ENCODE peak calls at places on chromosome 13, in four cellular contexts. R is cardiac fibroblast, H is colonic mucosa, Y is choroid plexus epithelial cell. B is an unnamed sample.

GRCh38 chr13:79745141-79745540 is 264.2 kb downstream of the NDFIP2 start:
- DNase-seq in R (no peak), H (no peak), Y (no peak), B (no peak)

GRCh38 chr13:48780713-48781341 is 127.1 kb downstream of the CYSLTR2 start:
- DNase-seq in R (no peak), H (no peak), Y (no peak), B (no peak)

GRCh38 chr13:50074843-50075242 is 59.6 kb downstream of the KCNRG start:
- DNase-seq in R (peak), H (no peak), Y (no peak), B (no peak)

GRCh38 chr13:54980651-54981050 is 1952.0 kb downstream of the OLFM4 start:
- DNase-seq in R (no peak), H (no peak), Y (no peak), B (no peak)

GRCh38 chr13:103931885-103932284 is 865.7 kb upstream of the SLC10A2 start:
- DNase-seq in R (no peak), H (no peak), Y (no peak), B (no peak)

GRCh38 chr13:57345526-57345925 is 178.5 kb downstream of the PRR20E start:
- DNase-seq in R (no peak), H (no peak), Y (no peak), B (no peak)

GRCh38 chr13:91813255-91813654 is 414.8 kb downstream of the GPC5 start:
- DNase-seq in R (no peak), H (no peak), Y (no peak), B (no peak)

GRCh38 chr13:41916173-41916954 is 44.5 kb downstream of the VWA8 start:
- DNase-seq in R (peak), H (no peak), Y (peak), B (peak)

GRCh38 chr13:112784811-112785418 is 95.1 kb downstream of the ATP11A start:
- DNase-seq in R (no peak), H (no peak), Y (no peak), B (no peak)

GRCh38 chr13:112790735-112791641 is 101.2 kb downstream of the ATP11A start:
- DNase-seq in R (peak), H (no peak), Y (peak), B (no peak)

GRCh38 chr13:31072041-31072440 is 89.7 kb downstream of the HSPH1 start:
- DNase-seq in R (peak), H (no peak), Y (peak), B (no peak)

GRCh38 chr13:27909378-27909777 is 10.4 kb upstream of the PDX1 start:
- DNase-seq in R (no peak), H (no peak), Y (no peak), B (no peak)

GRCh38 chr13:60591348-60591747 is 194.3 kb downstream of the TDRD3 start:
- DNase-seq in R (peak), H (no peak), Y (peak), B (no peak)

GRCh38 chr13:112744306-112745021 is 54.6 kb downstream of the ATP11A start:
- DNase-seq in R (peak), H (no peak), Y (no peak), B (no peak)

GRCh38 chr13:28527629-28528028 is 32.7 kb upstream of the FLT1 start:
- DNase-seq in R (no peak), H (no peak), Y (no peak), B (no peak)

GRCh38 chr13:108859202-108860012 is 230.0 kb downstream of the MYO16 start:
- DNase-seq in R (peak), H (no peak), Y (peak), B (peak)

GRCh38 chr13:20193924-20194631 is 1.3 kb upstream of the GJB2 start:
- DNase-seq in R (no peak), H (no peak), Y (no peak), B (no peak)

GRCh38 chr13:113930711-113931637 is 42.9 kb downstream of the C13orf46 start:
- DNase-seq in R (no peak), H (no peak), Y (no peak), B (no peak)

GRCh38 chr13:70985371-70985770 is 877.1 kb upstream of the KLHL1 start:
- DNase-seq in R (no peak), H (no peak), Y (no peak), B (no peak)

GRCh38 chr13:45046445-45046844 is 57.1 kb downstream of the GPALPP1 start:
- DNase-seq in R (no peak), H (no peak), Y (no peak), B (no peak)

GRCh38 chr13:28540612-28541011 is 45.7 kb upstream of the FLT1 start:
- DNase-seq in R (peak), H (no peak), Y (peak), B (no peak)

GRCh38 chr13:45120967-45121366 is 657 bp downstream of the GTF2F2 start:
- DNase-seq in R (no peak), H (no peak), Y (peak), B (no peak)

GRCh38 chr13:65913173-65913572 is 1317.0 kb downstream of the PCDH9 start:
- DNase-seq in R (peak), H (no peak), Y (peak), B (peak)

GRCh38 chr13:42594577-42595571 is 20.9 kb downstream of the TNFSF11 start:
- DNase-seq in R (peak), H (peak), Y (peak), B (peak)

GRCh38 chr13:20127563-20128458 is 33.0 kb downstream of the GJA3 start:
- DNase-seq in R (peak), H (peak), Y (peak), B (no peak)

GRCh38 chr13:31627097-31627496 is 112.2 kb upstream of the RXFP2 start:
- DNase-seq in R (peak), H (no peak), Y (peak), B (no peak)

GRCh38 chr13:75390229-75390628 is 91.7 kb downstream of the TBC1D4 start:
- DNase-seq in R (no peak), H (no peak), Y (no peak), B (no peak)

GRCh38 chr13:33150146-33150545 is 133.9 kb downstream of the KL start:
- DNase-seq in R (peak), H (no peak), Y (peak), B (no peak)

DNA sequence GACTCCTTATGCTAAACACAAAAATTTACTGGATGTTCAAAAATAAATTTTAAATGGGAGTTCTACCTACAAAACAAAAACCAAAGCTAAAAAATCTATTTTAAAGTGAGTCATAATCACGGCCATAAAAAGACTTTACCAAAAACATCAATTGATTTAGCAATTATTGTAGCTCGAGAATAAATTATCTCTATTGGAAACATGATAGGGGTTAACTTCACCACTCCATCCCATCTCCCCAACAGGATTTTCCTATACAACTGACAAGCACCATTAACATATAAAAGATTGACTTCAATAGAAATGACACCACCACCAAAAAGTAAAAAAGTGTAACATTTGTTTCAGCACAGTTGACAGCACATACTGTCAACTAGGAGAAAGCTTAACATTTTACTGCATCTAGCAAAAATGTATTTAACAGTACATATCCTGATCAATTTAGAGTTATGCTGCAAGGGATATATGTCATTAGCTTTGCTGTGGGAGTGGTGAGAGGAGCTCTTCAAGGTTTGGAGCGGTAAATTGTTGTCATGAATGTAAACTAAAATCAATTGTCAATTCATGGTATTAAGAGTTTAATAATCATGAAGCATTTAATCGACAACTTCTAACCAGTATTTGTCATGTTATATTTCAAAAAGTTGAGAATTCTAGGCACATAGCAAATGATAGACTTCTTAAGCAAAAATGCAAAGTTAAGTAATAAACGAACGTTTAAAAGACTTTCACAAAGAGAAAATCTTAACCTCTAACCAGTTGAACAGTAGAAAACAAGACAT is 3.8 kb downstream of the UBL3 start:
- DNase-seq in R (peak), H (no peak), Y (no peak), B (no peak)
- H3K4me3 ChIP-seq in R (peak), H (peak), Y (peak), B (peak)

GRCh38 chr13:69580255-69580654 is 527.4 kb upstream of the ATXN8OS start:
- DNase-seq in R (no peak), H (no peak), Y (no peak), B (no peak)

DNA sequence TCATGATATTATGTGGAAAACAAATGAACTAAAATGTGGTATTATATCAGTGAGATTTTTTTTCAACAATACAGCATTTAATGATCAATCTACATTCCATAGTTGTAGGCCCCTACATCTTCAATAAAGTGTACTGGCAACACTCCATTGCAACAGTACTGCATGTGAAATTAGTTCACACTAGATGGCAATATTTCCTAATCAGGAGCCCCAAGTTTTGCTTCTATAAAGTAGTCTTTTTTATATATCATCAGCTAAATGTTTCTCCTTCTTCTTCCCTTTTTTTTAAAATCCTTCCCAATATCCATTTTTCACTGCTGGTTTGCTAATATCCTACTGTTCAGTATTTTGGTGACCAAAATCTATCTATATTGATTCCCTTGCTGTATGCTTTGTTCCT is 528.3 kb upstream of the ATXN8OS start:
- DNase-seq in R (no peak), H (no peak), Y (no peak), B (no peak)
- TF ChIP-seq CTCF in R (no peak), H (peak), Y (no peak), B (no peak)

GRCh38 chr13:95234242-95234641 is 67.0 kb downstream of the ABCC4 start:
- DNase-seq in R (no peak), H (no peak), Y (no peak), B (no peak)
- H3K4me3 ChIP-seq in R (no peak), H (no peak), Y (no peak), B (no peak)

GRCh38 chr13:110682746-110683145 is 23.2 kb downstream of the CARS2 start:
- DNase-seq in R (no peak), H (no peak), Y (no peak), B (no peak)

GRCh38 chr13:110684388-110685056 is 21.4 kb downstream of the CARS2 start:
- DNase-seq in R (no peak), H (no peak), Y (no peak), B (no peak)

GRCh38 chr13:110683921-110684320 is 22.0 kb downstream of the CARS2 start:
- DNase-seq in R (no peak), H (no peak), Y (no peak), B (no peak)

GRCh38 chr13:110681868-110682550 is 23.9 kb downstream of the CARS2 start:
- DNase-seq in R (no peak), H (no peak), Y (no peak), B (no peak)

DNA sequence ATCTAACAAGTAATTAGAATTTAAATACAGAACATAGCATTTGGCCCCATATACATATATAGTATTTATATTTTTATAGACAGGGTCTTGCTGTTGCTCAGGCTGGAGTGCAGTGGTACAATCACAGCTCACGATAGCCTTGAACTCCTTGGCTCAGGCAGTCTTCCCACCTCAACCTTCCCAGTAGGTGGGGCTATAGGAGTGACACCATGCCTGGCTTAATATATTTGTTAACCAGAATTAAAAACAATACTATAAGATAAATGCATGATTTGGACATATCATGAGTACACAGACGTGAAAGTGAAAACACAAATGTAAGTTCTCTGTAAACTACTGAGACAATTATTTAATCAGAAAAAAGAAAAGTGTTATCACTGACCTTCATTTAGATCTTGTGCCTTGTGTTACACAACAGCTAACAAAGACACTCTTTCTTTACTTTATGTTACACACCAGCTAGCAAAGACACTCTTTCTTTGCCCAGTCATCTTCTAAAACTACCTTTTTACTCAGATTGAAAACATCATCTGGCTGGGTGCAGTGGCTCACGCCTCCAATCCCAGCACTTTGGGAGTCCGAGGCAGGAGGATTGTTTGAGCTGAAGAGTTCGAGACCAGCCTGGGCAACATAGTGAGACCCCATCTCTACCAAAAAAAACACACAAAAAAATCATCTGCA is 22.6 kb downstream of the CARS2 start:
- DNase-seq in R (peak), H (no peak), Y (peak), B (no peak)
- TF ChIP-seq CTCF in R (peak), H (peak), Y (peak), B (peak)

DNA sequence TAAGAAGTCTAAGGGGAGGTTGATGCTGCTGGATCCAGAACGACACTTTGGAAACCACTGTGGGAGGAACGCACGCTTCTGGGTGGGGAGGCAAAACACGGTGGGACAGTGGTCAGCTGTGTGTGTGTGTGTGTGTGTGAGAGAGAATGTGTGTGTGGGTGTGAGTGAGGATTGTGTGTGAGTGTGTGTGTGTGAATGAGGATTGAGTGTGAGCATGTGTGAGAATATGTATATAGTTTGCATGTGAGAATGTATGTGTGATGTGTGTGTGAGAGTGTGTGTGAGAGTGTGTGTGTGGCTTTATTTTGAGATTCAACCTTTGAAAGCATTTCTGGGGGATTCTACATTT is 444 bp upstream of the SLC15A1 start:
- DNase-seq in R (no peak), H (no peak), Y (no peak), B (no peak)
- H3K4me3 ChIP-seq in R (no peak), H (peak), Y (no peak), B (no peak)

GRCh38 chr13:18953139-18953930 is 228.3 kb downstream of the TUBA3C start:
- DNase-seq in R (no peak), H (no peak), Y (no peak), B (no peak)

GRCh38 chr13:18951412-18951811 is 230.2 kb downstream of the TUBA3C start:
- DNase-seq in R (no peak), H (no peak), Y (no peak), B (no peak)

GRCh38 chr13:18952225-18953016 is 229.2 kb downstream of the TUBA3C start:
- DNase-seq in R (no peak), H (no peak), Y (no peak), B (no peak)

GRCh38 chr13:18956473-18957078 is 225.0 kb downstream of the TUBA3C start:
- DNase-seq in R (no peak), H (no peak), Y (no peak), B (no peak)

DNA sequence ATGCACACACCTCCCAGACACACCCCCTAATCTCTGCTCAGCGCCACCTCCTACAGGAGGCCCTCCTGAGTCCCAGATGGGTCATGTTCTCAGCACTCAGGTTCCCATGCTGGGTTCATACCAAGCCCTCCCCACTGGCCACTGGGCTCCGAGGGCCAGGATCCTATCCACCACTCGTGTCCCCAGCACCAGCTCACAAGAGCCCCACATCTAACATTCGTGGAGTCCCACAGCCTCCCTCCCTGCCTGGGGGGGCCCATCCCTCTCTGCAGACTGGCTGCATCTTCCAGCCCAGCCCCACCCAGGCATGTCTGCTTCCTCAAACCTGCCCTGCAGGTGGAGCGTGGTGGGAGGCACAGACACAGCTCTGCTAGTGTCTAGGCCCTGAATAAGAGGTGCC is 227.4 kb downstream of the TUBA3C start:
- DNase-seq in R (no peak), H (no peak), Y (no peak), B (no peak)
- TF ChIP-seq CTCF in R (no peak), H (no peak), Y (no peak), B (no peak)

DNA sequence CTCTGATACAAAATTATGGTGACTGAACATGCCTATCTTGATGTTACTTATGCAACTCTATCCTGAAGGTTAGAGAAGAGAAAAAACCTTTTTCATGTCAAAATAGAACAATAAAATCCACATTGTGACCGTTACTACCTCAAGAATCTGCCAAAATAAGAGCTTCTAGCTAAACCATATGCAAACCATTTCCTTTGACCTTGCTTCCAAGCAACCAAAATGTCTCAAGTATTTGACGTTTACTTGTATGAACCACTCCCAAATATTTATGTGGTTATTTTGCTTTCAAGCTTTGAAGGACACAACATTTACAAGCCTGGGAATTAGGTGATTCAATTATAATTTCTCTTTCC is 13.9 kb downstream of the FOXO1 start:
- DNase-seq in R (no peak), H (no peak), Y (no peak), B (no peak)
- H3K4me3 ChIP-seq in R (no peak), H (no peak), Y (no peak), B (no peak)

GRCh38 chr13:24473646-24474045 is 38.9 kb downstream of the PARP4 start:
- DNase-seq in R (no peak), H (no peak), Y (no peak), B (no peak)
- TF ChIP-seq CTCF in R (no peak), H (no peak), Y (no peak), B (no peak)